ENCODE peak calls at places on chromosomes 13 and 19, in six cellular contexts. T, U, A, I, K and H are unnamed samples.

GRCh38 chr19:51586799-51587198 is 15.7 kb downstream of the ZNF175 start:
- DNase-seq in U (no peak), I (no peak), T (no peak), K (no peak), A (no peak), H (no peak)

GRCh38 chr19:28885965-28886364 is 327.0 kb downstream of the UQCRFS1 start:
- DNase-seq in T (no peak), A (no peak), I (no peak), U (no peak), K (no peak), H (no peak)

GRCh38 chr13:110546933-110547332 is 14.6 kb downstream of the RAB20 start:
- DNase-seq in K (peak), T (peak), I (peak), A (peak), U (peak), H (peak)

GRCh38 chr19:1189419-1189818 is 15.4 kb upstream of the SBNO2 start:
- DNase-seq in A (no peak), K (no peak), T (no peak), U (no peak), I (no peak), H (no peak)

GRCh38 chr13:72643339-72643989 is 84.0 kb downstream of the MZT1 start:
- DNase-seq in A (no peak), K (peak), T (peak), U (peak), I (no peak), H (peak)

GRCh38 chr19:13842294-13843103 is 34.4 kb upstream of the NANOS3 start:
- DNase-seq in I (peak), U (peak), T (no peak), A (peak), K (no peak), H (peak)

GRCh38 chr19:6677924-6678689 is 8.1 kb upstream of the TNFSF14 start:
- DNase-seq in U (peak), A (no peak), K (no peak), I (no peak), T (no peak), H (no peak)

GRCh38 chr13:93226623-93227279 is at the start of gene GPC6:
- DNase-seq in T (no peak), I (no peak), K (peak), A (no peak), U (peak), H (no peak)

GRCh38 chr19:17379221-17379631 is 2.1 kb upstream of the PLVAP start:
- DNase-seq in A (no peak), T (no peak), I (no peak), U (no peak), K (no peak), H (no peak)

GRCh38 chr19:40089462-40089861 is 1.3 kb downstream of the ZNF780A start:
- DNase-seq in T (no peak), U (peak), A (no peak), I (no peak), K (peak), H (no peak)

GRCh38 chr13:50376895-50377575 is 361.8 kb downstream of the KCNRG start:
- DNase-seq in I (no peak), A (no peak), T (no peak), K (no peak), U (no peak), H (no peak)

GRCh38 chr13:113083402-113084061 is 22.1 kb upstream of the F7 start:
- DNase-seq in T (no peak), A (no peak), U (peak), I (peak), K (no peak), H (peak)

GRCh38 chr13:107553838-107554237 is 661.5 kb downstream of the LIG4 start:
- DNase-seq in K (peak), I (no peak), T (no peak), A (no peak), U (peak), H (no peak)

GRCh38 chr19:1154731-1155351 is 19.2 kb downstream of the SBNO2 start:
- DNase-seq in A (peak), U (peak), K (peak), I (peak), T (peak), H (peak)

GRCh38 chr19:2610637-2611482 is 91.6 kb downstream of the GNG7 start:
- DNase-seq in A (peak), K (peak), U (peak), I (peak), T (peak), H (peak)

GRCh38 chr13:24709186-24709913 is 29.1 kb downstream of the ATP12A start:
- DNase-seq in K (no peak), A (no peak), I (no peak), U (no peak), T (no peak), H (no peak)

GRCh38 chr19:11105014-11105636 is 15.9 kb downstream of the LDLR start:
- DNase-seq in I (no peak), U (no peak), K (no peak), T (no peak), A (no peak), H (no peak)

DNA sequence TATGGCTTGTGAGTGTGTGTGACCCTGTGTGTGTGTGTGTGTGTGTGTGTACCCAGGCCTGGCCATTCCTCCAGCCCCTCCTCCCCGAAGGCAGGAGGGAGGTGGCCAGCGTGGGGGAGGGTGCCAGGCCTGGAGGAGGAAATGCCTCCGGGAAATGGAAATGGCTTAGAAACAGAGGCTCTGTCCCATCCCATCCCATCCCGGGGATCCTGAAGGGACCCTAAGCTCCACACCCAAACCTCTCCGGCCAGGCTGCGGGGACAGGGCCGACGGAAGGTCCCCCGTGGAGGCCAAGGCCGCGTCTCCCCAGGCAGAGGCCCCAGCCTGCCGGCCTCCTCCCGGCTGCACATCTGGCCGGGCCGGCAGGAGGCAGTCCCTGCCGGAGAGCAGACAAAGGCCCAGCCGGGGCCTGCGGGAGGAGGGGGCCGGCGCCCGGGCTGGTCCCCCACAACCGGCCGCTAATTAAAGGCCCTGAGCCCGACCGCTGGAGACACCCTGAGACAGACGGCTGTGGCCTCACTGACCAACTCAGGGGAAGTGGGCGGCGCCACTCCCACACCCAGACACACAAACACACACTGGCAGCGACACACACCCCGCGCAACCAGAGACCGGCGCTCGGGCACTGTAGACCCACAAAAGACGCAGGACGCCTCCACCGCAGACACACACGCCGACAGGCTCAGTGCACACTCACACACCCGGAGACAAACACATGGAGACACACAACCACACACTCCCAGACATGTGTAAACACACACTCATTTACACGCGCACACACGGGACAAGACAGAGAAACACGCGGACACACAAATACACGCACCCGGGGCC is 1.1 kb downstream of the ADAMTS10 start:
- DNase-seq in T (peak), I (peak), K (peak), A (no peak), U (peak), H (peak)
- TF ChIP-seq CTCF in T (no peak), I (peak), K (peak), A (no peak), U (peak), H (peak)

GRCh38 chr13:101941095-101941777 is 460.6 kb downstream of the FGF14 start:
- DNase-seq in I (no peak), U (no peak), K (peak), T (no peak), A (no peak), H (no peak)
- TF ChIP-seq CTCF in I (peak), U (no peak), K (peak), T (no peak), A (no peak), H (no peak)

GRCh38 chr19:18919086-18919894 is at the start of the genes COPE and DDX49:
- DNase-seq in I (peak), A (peak), K (peak), T (peak), U (peak), H (peak)

GRCh38 chr19:18919895-18920204 is 335 bp downstream of the DDX49 start:
- DNase-seq in A (no peak), I (no peak), U (no peak), K (no peak), T (no peak), H (no peak)

GRCh38 chr19:18912933-18913332 is 6.3 kb downstream of the COPE start:
- DNase-seq in U (no peak), T (no peak), K (no peak), I (no peak), A (no peak), H (no peak)

GRCh38 chr19:18913466-18913865 is 5.7 kb downstream of the COPE start:
- DNase-seq in I (no peak), U (no peak), A (no peak), K (no peak), T (no peak), H (no peak)

GRCh38 chr19:18915639-18916038 is 3.5 kb downstream of the COPE start:
- DNase-seq in T (no peak), A (no peak), I (no peak), U (peak), K (no peak), H (no peak)
- TF ChIP-seq CTCF in T (peak), A (peak), I (peak), U (peak), K (peak), H (peak)

GRCh38 chr13:70339738-70340137 is 231.5 kb upstream of the KLHL1 start:
- DNase-seq in U (no peak), A (no peak), T (no peak), I (no peak), K (peak), H (no peak)
- TF ChIP-seq CTCF in U (no peak), A (no peak), T (no peak), I (no peak), K (peak), H (no peak)

DNA sequence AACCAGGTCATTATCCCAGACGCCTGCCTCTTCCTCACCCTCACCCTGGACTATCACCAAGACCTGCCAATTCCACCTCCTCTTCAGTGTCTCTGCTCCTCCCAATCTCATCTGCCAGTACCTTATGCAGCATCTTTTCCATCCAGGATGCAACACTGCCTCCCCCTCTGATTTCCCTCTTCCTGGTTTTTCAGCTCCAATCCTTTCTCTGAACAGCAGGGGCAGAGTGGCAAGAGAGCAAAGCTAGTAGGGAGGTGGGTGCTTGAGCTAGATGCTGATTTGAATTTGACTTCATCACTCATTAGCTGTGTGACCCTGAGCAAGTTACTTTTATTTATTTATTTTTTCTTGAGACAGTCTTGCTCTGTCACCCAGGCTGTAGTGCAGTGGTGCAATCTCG is 25.6 kb upstream of the CABP5 start:
- DNase-seq in K (no peak), A (no peak), T (peak), I (no peak), U (no peak), H (no peak)
- TF ChIP-seq CTCF in K (peak), A (no peak), T (no peak), I (no peak), U (peak), H (no peak)